ENCODE peak calls at places on chromosomes 7 and 10, in six cellular contexts. One of them, this sample, is unnamed. For H3K36me3 and H3K9me3, the result is how much of the 10 kb centered on the place peaks cover.

GRCh38 chr10:124875596-124875995 is 66.3 kb upstream of the ZRANB1 start:
- DNase-seq in stomach: no peak
- DNase-seq in tibial artery: no peak
- DNase-seq in BE2C: no peak
- DNase-seq in MM.1S: no peak
- DNase-seq in transverse colon: no peak
- DNase-seq in this sample: no peak

GRCh38 chr7:123432601-123433000 is 101.8 kb downstream of the IQUB start:
- DNase-seq in stomach: no peak
- DNase-seq in transverse colon: no peak
- DNase-seq in BE2C: no peak
- DNase-seq in MM.1S: no peak
- DNase-seq in tibial artery: no peak
- DNase-seq in this sample: no peak

GRCh38 chr10:5071411-5072198 is 22.6 kb upstream of the AKR1C3 start:
- DNase-seq in tibial artery: peak
- DNase-seq in stomach: peak
- DNase-seq in BE2C: peak
- DNase-seq in MM.1S: no peak
- DNase-seq in transverse colon: peak
- DNase-seq in this sample: peak

GRCh38 chr10:95246582-95247051 is 44.2 kb downstream of the PDLIM1 start:
- DNase-seq in transverse colon: peak
- DNase-seq in tibial artery: peak
- DNase-seq in stomach: peak
- DNase-seq in MM.1S: peak
- DNase-seq in BE2C: peak
- DNase-seq in this sample: peak

GRCh38 chr7:36651404-36651803 is 72.9 kb downstream of the AOAH start:
- DNase-seq in stomach: no peak
- DNase-seq in MM.1S: no peak
- DNase-seq in transverse colon: no peak
- DNase-seq in BE2C: no peak
- DNase-seq in tibial artery: no peak
- DNase-seq in this sample: no peak

GRCh38 chr10:117688358-117688757 is 145.8 kb downstream of the EMX2 start:
- DNase-seq in transverse colon: no peak
- DNase-seq in MM.1S: no peak
- DNase-seq in stomach: no peak
- DNase-seq in BE2C: no peak
- DNase-seq in tibial artery: no peak
- DNase-seq in this sample: no peak

GRCh38 chr7:29095666-29096560 is 50.4 kb downstream of the CPVL start:
- DNase-seq in MM.1S: no peak
- DNase-seq in BE2C: no peak
- DNase-seq in stomach: no peak
- DNase-seq in tibial artery: no peak
- DNase-seq in transverse colon: no peak
- DNase-seq in this sample: no peak

GRCh38 chr10:86334515-86335085 is 32.0 kb downstream of the GRID1 start:
- DNase-seq in stomach: no peak
- DNase-seq in transverse colon: no peak
- DNase-seq in tibial artery: no peak
- DNase-seq in BE2C: no peak
- DNase-seq in MM.1S: no peak
- DNase-seq in this sample: no peak

GRCh38 chr7:158386355-158386618 is 201.3 kb downstream of the PTPRN2 start:
- DNase-seq in stomach: no peak
- DNase-seq in tibial artery: no peak
- DNase-seq in transverse colon: no peak
- DNase-seq in MM.1S: no peak
- DNase-seq in BE2C: no peak
- DNase-seq in this sample: no peak

GRCh38 chr7:28301148-28301641 is 111.1 kb upstream of the CREB5 start:
- DNase-seq in BE2C: no peak
- DNase-seq in MM.1S: no peak
- DNase-seq in tibial artery: no peak
- DNase-seq in stomach: no peak
- DNase-seq in transverse colon: no peak
- DNase-seq in this sample: peak

GRCh38 chr7:135392701-135393100 is 117.2 kb downstream of the CNOT4 start:
- DNase-seq in stomach: no peak
- DNase-seq in MM.1S: no peak
- DNase-seq in tibial artery: no peak
- DNase-seq in transverse colon: no peak
- DNase-seq in BE2C: no peak
- DNase-seq in this sample: no peak

GRCh38 chr10:14084875-14085274 is 245.8 kb downstream of the FRMD4A start:
- DNase-seq in BE2C: no peak
- DNase-seq in transverse colon: no peak
- DNase-seq in tibial artery: no peak
- DNase-seq in stomach: no peak
- DNase-seq in MM.1S: no peak
- DNase-seq in this sample: no peak

GRCh38 chr7:149719050-149719899 is 54.1 kb downstream of the ZNF467 start:
- DNase-seq in stomach: no peak
- DNase-seq in tibial artery: no peak
- DNase-seq in MM.1S: no peak
- DNase-seq in BE2C: no peak
- DNase-seq in transverse colon: no peak
- DNase-seq in this sample: no peak

GRCh38 chr7:57215423-57215822 is 83.2 kb upstream of the ZNF479 start:
- DNase-seq in transverse colon: no peak
- DNase-seq in MM.1S: no peak
- DNase-seq in tibial artery: peak
- DNase-seq in BE2C: no peak
- DNase-seq in stomach: no peak
- DNase-seq in this sample: no peak

GRCh38 chr10:58776613-58777318 is 264.1 kb downstream of the BICC1 start:
- DNase-seq in transverse colon: no peak
- DNase-seq in stomach: no peak
- DNase-seq in BE2C: no peak
- DNase-seq in MM.1S: no peak
- DNase-seq in tibial artery: no peak
- DNase-seq in this sample: no peak

GRCh38 chr10:7808686-7809267 is 9.5 kb upstream of the TAF3 start:
- DNase-seq in transverse colon: no peak
- DNase-seq in tibial artery: no peak
- DNase-seq in MM.1S: no peak
- DNase-seq in stomach: no peak
- DNase-seq in BE2C: no peak
- DNase-seq in this sample: no peak

GRCh38 chr10:7804216-7804615 is 14.1 kb upstream of the TAF3 start:
- DNase-seq in tibial artery: no peak
- DNase-seq in transverse colon: no peak
- DNase-seq in stomach: no peak
- DNase-seq in BE2C: no peak
- DNase-seq in MM.1S: no peak
- DNase-seq in this sample: no peak
- H3K36me3 ChIP-seq in tibial artery: half or more
- H3K36me3 ChIP-seq in transverse colon: half or more
- H3K36me3 ChIP-seq in stomach: half or more
- H3K36me3 ChIP-seq in BE2C: half or more
- H3K36me3 ChIP-seq in MM.1S: under half
- H3K36me3 ChIP-seq in this sample: under half

GRCh38 chr7:145848691-145849090 is 267.9 kb upstream of the CNTNAP2 start:
- DNase-seq in MM.1S: peak
- DNase-seq in transverse colon: no peak
- DNase-seq in tibial artery: no peak
- DNase-seq in BE2C: no peak
- DNase-seq in stomach: no peak
- DNase-seq in this sample: no peak

GRCh38 chr7:145845345-145845744 is 271.3 kb upstream of the CNTNAP2 start:
- DNase-seq in transverse colon: no peak
- DNase-seq in MM.1S: peak
- DNase-seq in BE2C: no peak
- DNase-seq in stomach: no peak
- DNase-seq in tibial artery: no peak
- DNase-seq in this sample: no peak

DNA sequence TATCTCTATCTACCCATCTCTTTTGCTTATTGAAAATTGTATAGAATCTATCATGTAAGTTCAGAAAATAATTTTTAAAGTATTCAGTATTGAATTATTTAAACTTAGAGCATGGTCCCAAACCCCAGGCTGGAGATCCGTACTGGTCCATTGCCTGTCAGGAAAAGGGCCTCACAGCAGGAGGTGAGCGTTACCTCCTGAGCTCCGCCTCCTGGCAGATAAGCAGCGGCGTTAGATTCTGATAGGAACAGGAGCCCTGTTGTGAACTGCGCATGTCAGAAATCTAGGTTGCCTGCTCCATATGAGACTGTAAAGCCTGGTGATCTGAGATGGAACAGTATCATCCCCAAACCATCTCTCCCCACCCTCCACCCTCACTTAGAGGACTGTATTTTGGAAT is 266.0 kb upstream of the CNTNAP2 start:
- DNase-seq in stomach: no peak
- DNase-seq in transverse colon: no peak
- DNase-seq in MM.1S: no peak
- DNase-seq in BE2C: no peak
- DNase-seq in tibial artery: no peak
- DNase-seq in this sample: no peak
- H3K9me3 ChIP-seq in stomach: under half
- H3K9me3 ChIP-seq in transverse colon: under half
- H3K9me3 ChIP-seq in MM.1S: under half
- H3K9me3 ChIP-seq in BE2C: under half
- H3K9me3 ChIP-seq in tibial artery: under half
- H3K9me3 ChIP-seq in this sample: under half

GRCh38 chr10:100019824-100020160 is 10.0 kb upstream of the DNMBP start:
- DNase-seq in stomach: no peak
- DNase-seq in tibial artery: no peak
- DNase-seq in transverse colon: no peak
- DNase-seq in MM.1S: no peak
- DNase-seq in BE2C: no peak
- DNase-seq in this sample: no peak

GRCh38 chr10:100021322-100021721 is 11.6 kb upstream of the DNMBP start:
- DNase-seq in MM.1S: no peak
- DNase-seq in transverse colon: no peak
- DNase-seq in tibial artery: no peak
- DNase-seq in stomach: no peak
- DNase-seq in BE2C: no peak
- DNase-seq in this sample: no peak

GRCh38 chr10:100020883-100021248 is 11.1 kb upstream of the DNMBP start:
- DNase-seq in tibial artery: no peak
- DNase-seq in BE2C: peak
- DNase-seq in transverse colon: no peak
- DNase-seq in MM.1S: no peak
- DNase-seq in stomach: no peak
- DNase-seq in this sample: no peak

GRCh38 chr10:100022403-100022802 is 12.7 kb upstream of the DNMBP start:
- DNase-seq in transverse colon: no peak
- DNase-seq in stomach: no peak
- DNase-seq in BE2C: no peak
- DNase-seq in tibial artery: no peak
- DNase-seq in MM.1S: no peak
- DNase-seq in this sample: no peak

GRCh38 chr10:100020161-100020882 is 10.6 kb upstream of the DNMBP start:
- DNase-seq in transverse colon: no peak
- DNase-seq in MM.1S: peak
- DNase-seq in tibial artery: no peak
- DNase-seq in BE2C: no peak
- DNase-seq in stomach: no peak
- DNase-seq in this sample: no peak
- TF ChIP-seq CTCF in transverse colon: no peak
- TF ChIP-seq CTCF in MM.1S: no peak
- TF ChIP-seq CTCF in tibial artery: no peak
- TF ChIP-seq CTCF in BE2C: no peak
- TF ChIP-seq CTCF in stomach: no peak
- TF ChIP-seq CTCF in this sample: no peak

DNA sequence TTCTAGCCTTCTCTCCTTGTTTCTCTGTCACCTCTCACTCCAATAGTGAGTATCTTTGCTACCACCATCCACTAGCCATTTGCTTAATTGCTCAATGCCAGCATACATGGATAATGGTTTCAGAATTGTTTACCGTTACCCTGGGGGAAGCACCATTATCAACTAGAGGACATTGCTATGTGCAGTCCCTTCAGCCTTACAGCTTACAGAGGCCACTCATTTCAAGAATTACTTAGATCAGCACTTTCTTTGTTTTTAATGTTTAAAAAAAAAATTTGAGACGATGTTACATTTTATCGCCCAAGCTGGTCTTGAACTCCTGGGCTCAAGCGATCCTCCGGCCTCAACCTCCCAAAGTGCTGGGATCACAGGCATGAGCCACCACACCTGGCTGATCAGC is 14.8 kb upstream of the ORAI2 start:
- DNase-seq in stomach: no peak
- DNase-seq in MM.1S: no peak
- DNase-seq in BE2C: no peak
- DNase-seq in transverse colon: no peak
- DNase-seq in tibial artery: no peak
- DNase-seq in this sample: no peak
- H3K36me3 ChIP-seq in stomach: under half
- H3K36me3 ChIP-seq in MM.1S: under half
- H3K36me3 ChIP-seq in BE2C: half or more
- H3K36me3 ChIP-seq in transverse colon: under half
- H3K36me3 ChIP-seq in tibial artery: half or more
- H3K36me3 ChIP-seq in this sample: under half

GRCh38 chr7:9091282-9091681 is 657.9 kb downstream of the NXPH1 start:
- DNase-seq in stomach: no peak
- DNase-seq in transverse colon: no peak
- DNase-seq in BE2C: no peak
- DNase-seq in tibial artery: no peak
- DNase-seq in MM.1S: peak
- DNase-seq in this sample: no peak
- H3K9me3 ChIP-seq in stomach: under half
- H3K9me3 ChIP-seq in transverse colon: under half
- H3K9me3 ChIP-seq in BE2C: under half
- H3K9me3 ChIP-seq in tibial artery: under half
- H3K9me3 ChIP-seq in MM.1S: under half
- H3K9me3 ChIP-seq in this sample: under half

GRCh38 chr10:47440207-47440606 is 43.7 kb downstream of the ANXA8 start:
- DNase-seq in tibial artery: no peak
- DNase-seq in transverse colon: no peak
- DNase-seq in MM.1S: no peak
- DNase-seq in stomach: no peak
- DNase-seq in BE2C: no peak
- DNase-seq in this sample: no peak

GRCh38 chr10:47441973-47442750 is 41.8 kb downstream of the ANXA8 start:
- DNase-seq in tibial artery: peak
- DNase-seq in transverse colon: no peak
- DNase-seq in MM.1S: no peak
- DNase-seq in stomach: no peak
- DNase-seq in BE2C: no peak
- DNase-seq in this sample: no peak

GRCh38 chr10:47435081-47435480 is 48.8 kb downstream of the ANXA8 start:
- DNase-seq in BE2C: no peak
- DNase-seq in transverse colon: no peak
- DNase-seq in MM.1S: no peak
- DNase-seq in stomach: no peak
- DNase-seq in tibial artery: no peak
- DNase-seq in this sample: no peak

GRCh38 chr10:47443145-47443544 is 40.8 kb downstream of the ANXA8 start:
- DNase-seq in tibial artery: no peak
- DNase-seq in BE2C: no peak
- DNase-seq in MM.1S: no peak
- DNase-seq in stomach: no peak
- DNase-seq in transverse colon: no peak
- DNase-seq in this sample: no peak

GRCh38 chr10:47438857-47439474 is 44.9 kb downstream of the ANXA8 start:
- DNase-seq in MM.1S: no peak
- DNase-seq in tibial artery: no peak
- DNase-seq in transverse colon: peak
- DNase-seq in stomach: peak
- DNase-seq in BE2C: peak
- DNase-seq in this sample: peak
- TF ChIP-seq CTCF in MM.1S: peak
- TF ChIP-seq CTCF in tibial artery: no peak
- TF ChIP-seq CTCF in transverse colon: no peak
- TF ChIP-seq CTCF in stomach: peak
- TF ChIP-seq CTCF in BE2C: peak
- TF ChIP-seq CTCF in this sample: no peak